ENCODE peak calls at places on chromosomes 5 and 9, in six cellular contexts. Y is sigmoid colon, S is ovary, L is cardiac muscle cell, P is upper lobe of right lung, B is brain microvascular endothelial cell. U is an unnamed sample.

GRCh38 chr9:136728548-136729123 is 14.1 kb downstream of the LCN10 start:
- DNase-seq in P (no peak), S (peak), L (peak), Y (no peak), B (no peak), U (no peak)

GRCh38 chr9:13023498-13023897 is 248.7 kb downstream of the LURAP1L start:
- DNase-seq in P (no peak), S (no peak), L (no peak), Y (no peak), B (peak), U (no peak)

GRCh38 chr5:90518666-90519065 is 10.7 kb downstream of the LYSMD3 start:
- DNase-seq in P (no peak), S (no peak), L (no peak), Y (no peak), B (no peak), U (no peak)

GRCh38 chr5:31412324-31412723 is 119.6 kb downstream of the DROSHA start:
- DNase-seq in B (no peak), L (no peak), S (no peak), Y (no peak), P (no peak), U (no peak)

GRCh38 chr5:7759257-7759871 is 91.6 kb downstream of the CFAP90 start:
- DNase-seq in S (no peak), L (no peak), B (no peak), Y (no peak), P (no peak), U (no peak)

GRCh38 chr5:132010645-132011560 is 555 bp downstream of the ACSL6 start:
- DNase-seq in B (no peak), P (peak), Y (peak), S (no peak), L (no peak), U (no peak)

GRCh38 chr5:151125421-151125820 is 32.2 kb downstream of the ANXA6 start:
- DNase-seq in S (no peak), L (no peak), P (no peak), Y (no peak), B (no peak), U (no peak)

GRCh38 chr9:18274693-18275092 is 199.3 kb upstream of the ADAMTSL1 start:
- DNase-seq in P (no peak), B (no peak), Y (no peak), L (no peak), S (no peak), U (no peak)

GRCh38 chr9:79799691-79800345 is 228.1 kb downstream of the TLE4 start:
- DNase-seq in S (no peak), L (peak), P (no peak), B (peak), Y (no peak), U (no peak)

GRCh38 chr9:128442150-128442549 is 13.7 kb upstream of the ODF2 start:
- DNase-seq in L (no peak), Y (no peak), S (no peak), B (no peak), P (no peak), U (no peak)

GRCh38 chr9:98943682-98944129 is at the start of gene COL15A1:
- DNase-seq in L (peak), Y (peak), B (no peak), S (peak), P (no peak), U (peak)

GRCh38 chr5:39765381-39765780 is 340.6 kb upstream of the DAB2 start:
- DNase-seq in Y (no peak), B (no peak), L (no peak), S (no peak), P (no peak), U (no peak)

GRCh38 chr5:130335116-130335515 is 430.9 kb downstream of the CHSY3 start:
- DNase-seq in P (no peak), L (no peak), Y (no peak), B (peak), S (no peak), U (no peak)

GRCh38 chr5:89313044-89313443 is 430.1 kb upstream of the MEF2C start:
- DNase-seq in B (peak), Y (no peak), P (no peak), S (no peak), L (peak), U (no peak)

GRCh38 chr5:146789712-146790660 is 88.6 kb downstream of the PPP2R2B start:
- DNase-seq in L (no peak), Y (no peak), S (no peak), B (no peak), P (no peak), U (no peak)

GRCh38 chr9:83930881-83931280 is 9.6 kb upstream of the KIF27 start:
- DNase-seq in L (no peak), P (no peak), B (no peak), S (no peak), Y (no peak), U (no peak)

GRCh38 chr5:62931081-62931480 is 352.5 kb downstream of the LRRC70 start:
- DNase-seq in B (peak), P (no peak), Y (no peak), L (no peak), S (no peak), U (no peak)

GRCh38 chr9:75504721-75505120 is 385.8 kb upstream of the PCSK5 start:
- DNase-seq in S (no peak), L (no peak), P (no peak), Y (no peak), B (no peak), U (no peak)

GRCh38 chr9:37623267-37623666 is 27.5 kb upstream of the FRMPD1 start:
- DNase-seq in S (no peak), L (no peak), Y (no peak), P (no peak), B (no peak), U (no peak)
- TF ChIP-seq CTCF in S (no peak), L (no peak), Y (no peak), P (no peak), B (no peak), U (no peak)

GRCh38 chr5:77277764-77278163 is 67.3 kb downstream of the PDE8B start:
- DNase-seq in B (no peak), P (no peak), S (no peak), Y (no peak), L (no peak), U (no peak)

GRCh38 chr5:77267496-77267895 is 57.0 kb downstream of the PDE8B start:
- DNase-seq in B (no peak), Y (no peak), L (no peak), S (no peak), P (no peak), U (no peak)

GRCh38 chr5:77266291-77266690 is 55.8 kb downstream of the PDE8B start:
- DNase-seq in L (no peak), B (peak), S (no peak), Y (no peak), P (no peak), U (no peak)

GRCh38 chr5:77272206-77272605 is 61.7 kb downstream of the PDE8B start:
- DNase-seq in Y (no peak), B (no peak), L (no peak), P (no peak), S (no peak), U (no peak)
- H3K27ac ChIP-seq in Y (no peak), B (no peak), L (no peak), P (no peak), S (no peak), U (no peak)

DNA sequence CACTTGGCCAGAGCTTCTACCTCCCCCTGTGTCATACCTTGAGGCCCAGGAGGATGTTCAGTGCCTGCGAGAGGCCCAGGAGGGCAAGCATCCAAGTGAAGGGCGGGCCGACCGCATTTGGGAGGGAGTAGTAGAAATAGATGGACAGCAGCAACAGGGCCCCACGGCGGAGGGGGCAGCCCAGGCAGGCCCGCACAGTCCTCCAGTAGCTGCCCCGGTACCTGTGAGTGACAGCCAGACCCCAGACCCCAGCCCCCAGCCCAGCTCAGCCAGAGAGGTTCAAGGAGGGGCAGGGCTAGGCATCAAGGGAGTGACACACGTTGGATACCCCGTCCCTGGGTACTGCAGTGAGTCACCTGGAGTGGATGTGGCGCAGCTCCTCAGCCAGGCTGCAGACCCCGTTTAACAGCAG is 1.4 kb downstream of the STING1 start:
- DNase-seq in P (peak), L (no peak), B (no peak), S (peak), Y (peak), U (peak)
- H3K4me3 ChIP-seq in P (peak), L (no peak), B (peak), S (peak), Y (peak), U (peak)

DNA sequence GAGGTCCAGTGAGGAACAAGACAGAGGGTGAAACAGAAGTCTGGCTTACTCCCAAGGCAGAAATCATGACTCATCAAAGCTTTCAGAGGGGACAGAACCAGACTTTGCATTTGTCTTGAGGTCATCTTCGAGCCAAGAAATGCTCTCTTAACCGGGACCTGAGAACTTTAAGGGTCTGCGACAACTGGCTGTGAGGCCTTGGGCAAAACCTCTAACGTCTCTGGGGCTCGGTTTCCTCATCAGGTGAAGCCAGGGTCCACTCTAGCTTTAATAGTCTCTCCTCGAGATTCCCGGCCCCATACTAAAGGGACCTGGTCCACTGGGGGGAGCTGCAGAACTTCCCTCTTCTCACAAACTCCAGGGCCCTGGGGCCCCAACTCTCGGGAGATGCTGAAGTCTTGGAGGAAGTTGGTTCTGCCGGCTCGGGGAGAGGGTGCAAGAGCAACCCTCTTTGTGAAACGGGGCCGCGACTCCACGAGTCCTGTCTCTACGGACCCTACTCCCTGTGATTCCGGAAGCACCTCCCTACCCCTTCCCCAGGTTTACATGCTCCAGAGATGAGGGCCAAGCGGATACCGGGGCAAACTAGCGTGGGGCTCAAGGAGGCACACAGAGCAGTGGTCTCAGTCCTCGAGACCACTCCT is 2.6 kb downstream of the GLIS3 start:
- DNase-seq in S (peak), B (peak), P (peak), L (peak), Y (peak), U (peak)
- TF ChIP-seq CTCF in S (no peak), B (peak), P (peak), L (peak), Y (no peak), U (no peak)

GRCh38 chr5:95986001-95986400 is 24.4 kb upstream of the ELL2 start:
- DNase-seq in L (no peak), P (no peak), B (no peak), S (no peak), Y (no peak), U (no peak)
- H3K27ac ChIP-seq in L (no peak), P (no peak), B (no peak), S (no peak), Y (peak), U (peak)

GRCh38 chr5:74636552-74636951 is 4.0 kb downstream of the ENC1 start:
- DNase-seq in P (no peak), S (no peak), L (no peak), B (no peak), Y (no peak), U (no peak)

GRCh38 chr5:74632947-74633356 is 7.6 kb downstream of the ENC1 start:
- DNase-seq in L (no peak), B (peak), Y (no peak), P (no peak), S (no peak), U (no peak)

GRCh38 chr5:74633710-74634109 is 6.8 kb downstream of the ENC1 start:
- DNase-seq in B (no peak), Y (no peak), P (no peak), S (no peak), L (no peak), U (no peak)

GRCh38 chr5:74636149-74636548 is 4.4 kb downstream of the ENC1 start:
- DNase-seq in L (no peak), Y (no peak), B (no peak), P (no peak), S (no peak), U (no peak)

GRCh38 chr5:74634611-74635286 is 5.8 kb downstream of the ENC1 start:
- DNase-seq in B (no peak), Y (no peak), L (no peak), S (no peak), P (no peak), U (no peak)
- H3K4me3 ChIP-seq in B (no peak), Y (no peak), L (no peak), S (no peak), P (no peak), U (no peak)

U was measured in coronary artery.